ENCODE peak calls at places on chromosomes 4 and X, in five cellular contexts. One of them, this sample, is unnamed.

GRCh38 chr4:124785645-124786044 is 73.1 kb upstream of the ANKRD50 start:
- DNase-seq in AG09309: no peak
- DNase-seq in HFF-Myc: no peak
- DNase-seq in activated T-cell treated with anti-CD3 and anti-CD28 coated beads, Interleukin-2, amount 50 U/mL, for 24 hours: no peak
- DNase-seq in activated CD4-positive, alpha-beta memory T cell treated with anti-CD3 and anti-CD28 coated beads, Interleukin-2, amount 10 ng/mL, durations not matched to agents 7 days and 5 days: no peak
- DNase-seq in this sample: no peak

GRCh38 chrX:13463608-13464007 is 105.8 kb upstream of the EGFL6 start:
- DNase-seq in AG09309: peak; percentile 59
- DNase-seq in HFF-Myc: peak; percentile 86
- DNase-seq in activated T-cell treated with anti-CD3 and anti-CD28 coated beads, Interleukin-2, amount 50 U/mL, for 24 hours: no peak
- DNase-seq in activated CD4-positive, alpha-beta memory T cell treated with anti-CD3 and anti-CD28 coated beads, Interleukin-2, amount 10 ng/mL, durations not matched to agents 7 days and 5 days: no peak
- DNase-seq in this sample: no peak

GRCh38 chrX:116290359-116290758 is 119.8 kb downstream of the AGTR2 start:
- DNase-seq in AG09309: no peak
- DNase-seq in HFF-Myc: no peak
- DNase-seq in activated T-cell treated with anti-CD3 and anti-CD28 coated beads, Interleukin-2, amount 50 U/mL, for 24 hours: no peak
- DNase-seq in activated CD4-positive, alpha-beta memory T cell treated with anti-CD3 and anti-CD28 coated beads, Interleukin-2, amount 10 ng/mL, durations not matched to agents 7 days and 5 days: no peak
- DNase-seq in this sample: no peak

GRCh38 chr4:186942745-186943606 is 219.3 kb upstream of the FAT1 start:
- DNase-seq in AG09309: no peak
- DNase-seq in HFF-Myc: no peak
- DNase-seq in activated T-cell treated with anti-CD3 and anti-CD28 coated beads, Interleukin-2, amount 50 U/mL, for 24 hours: no peak
- DNase-seq in activated CD4-positive, alpha-beta memory T cell treated with anti-CD3 and anti-CD28 coated beads, Interleukin-2, amount 10 ng/mL, durations not matched to agents 7 days and 5 days: no peak
- DNase-seq in this sample: no peak

GRCh38 chr4:107838138-107838618 is 13.4 kb downstream of the SGMS2 start:
- DNase-seq in AG09309: no peak
- DNase-seq in HFF-Myc: no peak
- DNase-seq in activated T-cell treated with anti-CD3 and anti-CD28 coated beads, Interleukin-2, amount 50 U/mL, for 24 hours: no peak
- DNase-seq in activated CD4-positive, alpha-beta memory T cell treated with anti-CD3 and anti-CD28 coated beads, Interleukin-2, amount 10 ng/mL, durations not matched to agents 7 days and 5 days: no peak
- DNase-seq in this sample: no peak

GRCh38 chrX:46203115-46203514 is 342.1 kb downstream of the ZNF674 start:
- DNase-seq in AG09309: no peak
- DNase-seq in HFF-Myc: no peak
- DNase-seq in activated T-cell treated with anti-CD3 and anti-CD28 coated beads, Interleukin-2, amount 50 U/mL, for 24 hours: no peak
- DNase-seq in activated CD4-positive, alpha-beta memory T cell treated with anti-CD3 and anti-CD28 coated beads, Interleukin-2, amount 10 ng/mL, durations not matched to agents 7 days and 5 days: no peak
- DNase-seq in this sample: no peak

GRCh38 chr4:174696657-174697056 is 132.4 kb downstream of the GLRA3 start:
- DNase-seq in AG09309: no peak
- DNase-seq in HFF-Myc: no peak
- DNase-seq in activated T-cell treated with anti-CD3 and anti-CD28 coated beads, Interleukin-2, amount 50 U/mL, for 24 hours: no peak
- DNase-seq in activated CD4-positive, alpha-beta memory T cell treated with anti-CD3 and anti-CD28 coated beads, Interleukin-2, amount 10 ng/mL, durations not matched to agents 7 days and 5 days: no peak
- DNase-seq in this sample: no peak

GRCh38 chr4:7155611-7156071 is 36.7 kb upstream of the SORCS2 start:
- DNase-seq in AG09309: no peak
- DNase-seq in HFF-Myc: no peak
- DNase-seq in activated T-cell treated with anti-CD3 and anti-CD28 coated beads, Interleukin-2, amount 50 U/mL, for 24 hours: peak; percentile 8
- DNase-seq in activated CD4-positive, alpha-beta memory T cell treated with anti-CD3 and anti-CD28 coated beads, Interleukin-2, amount 10 ng/mL, durations not matched to agents 7 days and 5 days: no peak
- DNase-seq in this sample: peak; percentile 10

GRCh38 chr4:144674711-144675110 is 28.8 kb downstream of the HHIP start:
- DNase-seq in AG09309: no peak
- DNase-seq in HFF-Myc: no peak
- DNase-seq in activated T-cell treated with anti-CD3 and anti-CD28 coated beads, Interleukin-2, amount 50 U/mL, for 24 hours: no peak
- DNase-seq in activated CD4-positive, alpha-beta memory T cell treated with anti-CD3 and anti-CD28 coated beads, Interleukin-2, amount 10 ng/mL, durations not matched to agents 7 days and 5 days: no peak
- DNase-seq in this sample: no peak

GRCh38 chr4:80840396-80840795 is 190.1 kb upstream of the BMP3 start:
- DNase-seq in AG09309: no peak
- DNase-seq in HFF-Myc: no peak
- DNase-seq in activated T-cell treated with anti-CD3 and anti-CD28 coated beads, Interleukin-2, amount 50 U/mL, for 24 hours: no peak
- DNase-seq in activated CD4-positive, alpha-beta memory T cell treated with anti-CD3 and anti-CD28 coated beads, Interleukin-2, amount 10 ng/mL, durations not matched to agents 7 days and 5 days: no peak
- DNase-seq in this sample: no peak

GRCh38 chrX:97074400-97074799 is 190.7 kb downstream of the RPA4 start:
- DNase-seq in AG09309: peak; percentile 13
- DNase-seq in HFF-Myc: no peak
- DNase-seq in activated T-cell treated with anti-CD3 and anti-CD28 coated beads, Interleukin-2, amount 50 U/mL, for 24 hours: no peak
- DNase-seq in activated CD4-positive, alpha-beta memory T cell treated with anti-CD3 and anti-CD28 coated beads, Interleukin-2, amount 10 ng/mL, durations not matched to agents 7 days and 5 days: no peak
- DNase-seq in this sample: no peak

GRCh38 chr4:108118505-108118904 is 50.2 kb downstream of the LEF1 start:
- DNase-seq in AG09309: no peak
- DNase-seq in HFF-Myc: no peak
- DNase-seq in activated T-cell treated with anti-CD3 and anti-CD28 coated beads, Interleukin-2, amount 50 U/mL, for 24 hours: no peak
- DNase-seq in activated CD4-positive, alpha-beta memory T cell treated with anti-CD3 and anti-CD28 coated beads, Interleukin-2, amount 10 ng/mL, durations not matched to agents 7 days and 5 days: peak; percentile 49
- DNase-seq in this sample: no peak

GRCh38 chr4:143085644-143086043 is 99.1 kb upstream of the USP38 start:
- DNase-seq in AG09309: no peak
- DNase-seq in HFF-Myc: no peak
- DNase-seq in activated T-cell treated with anti-CD3 and anti-CD28 coated beads, Interleukin-2, amount 50 U/mL, for 24 hours: no peak
- DNase-seq in activated CD4-positive, alpha-beta memory T cell treated with anti-CD3 and anti-CD28 coated beads, Interleukin-2, amount 10 ng/mL, durations not matched to agents 7 days and 5 days: no peak
- DNase-seq in this sample: no peak

GRCh38 chrX:69543572-69543971 is 39.4 kb downstream of the NALF2 start:
- DNase-seq in AG09309: no peak
- DNase-seq in HFF-Myc: no peak
- DNase-seq in activated T-cell treated with anti-CD3 and anti-CD28 coated beads, Interleukin-2, amount 50 U/mL, for 24 hours: no peak
- DNase-seq in activated CD4-positive, alpha-beta memory T cell treated with anti-CD3 and anti-CD28 coated beads, Interleukin-2, amount 10 ng/mL, durations not matched to agents 7 days and 5 days: no peak
- DNase-seq in this sample: no peak

GRCh38 chrX:71492086-71493065 is 40.5 kb upstream of the OGT start:
- DNase-seq in AG09309: no peak
- DNase-seq in HFF-Myc: no peak
- DNase-seq in activated T-cell treated with anti-CD3 and anti-CD28 coated beads, Interleukin-2, amount 50 U/mL, for 24 hours: peak; percentile 70
- DNase-seq in activated CD4-positive, alpha-beta memory T cell treated with anti-CD3 and anti-CD28 coated beads, Interleukin-2, amount 10 ng/mL, durations not matched to agents 7 days and 5 days: peak; percentile 42
- DNase-seq in this sample: peak; percentile 62

GRCh38 chr4:721261-722171 is 15.9 kb downstream of the PCGF3 start:
- DNase-seq in AG09309: no peak
- DNase-seq in HFF-Myc: no peak
- DNase-seq in activated T-cell treated with anti-CD3 and anti-CD28 coated beads, Interleukin-2, amount 50 U/mL, for 24 hours: no peak
- DNase-seq in activated CD4-positive, alpha-beta memory T cell treated with anti-CD3 and anti-CD28 coated beads, Interleukin-2, amount 10 ng/mL, durations not matched to agents 7 days and 5 days: no peak
- DNase-seq in this sample: no peak

GRCh38 chr4:48031802-48032525 is 15.4 kb downstream of the NIPAL1 start:
- DNase-seq in AG09309: no peak
- DNase-seq in HFF-Myc: no peak
- DNase-seq in activated T-cell treated with anti-CD3 and anti-CD28 coated beads, Interleukin-2, amount 50 U/mL, for 24 hours: no peak
- DNase-seq in activated CD4-positive, alpha-beta memory T cell treated with anti-CD3 and anti-CD28 coated beads, Interleukin-2, amount 10 ng/mL, durations not matched to agents 7 days and 5 days: no peak
- DNase-seq in this sample: no peak